ENCODE peak calls at places on chromosomes 13 and 19, in four cellular contexts. Q is Peyer's patch, K is EL, Z is HuH-7.5. G is an unnamed sample.

GRCh38 chr19:35790981-35791813 is 15.8 kb downstream of the ARHGAP33 start:
- DNase-seq in Q (no peak), K (no peak), Z (peak), G (no peak)

GRCh38 chr13:50236898-50237318 is 221.7 kb downstream of the KCNRG start:
- DNase-seq in Q (peak), K (no peak), Z (no peak), G (no peak)

GRCh38 chr19:15759962-15760565 is 22.3 kb downstream of the OR10H3 start:
- DNase-seq in Q (no peak), K (no peak), Z (no peak), G (peak)

GRCh38 chr13:52954838-52955237 is 73.8 kb upstream of the OLFM4 start:
- DNase-seq in Q (no peak), K (no peak), Z (no peak), G (no peak)

GRCh38 chr13:28658796-28659610 is at the start of gene POMP:
- DNase-seq in Q (peak), K (peak), Z (peak), G (peak)

GRCh38 chr19:46350029-46350757 is 3.3 kb downstream of the PPP5C start:
- DNase-seq in Q (peak), K (no peak), Z (no peak), G (peak)

GRCh38 chr19:14350302-14350701 is 30.9 kb upstream of the ADGRE5 start:
- DNase-seq in Q (no peak), K (no peak), Z (no peak), G (no peak)

GRCh38 chr19:57241181-57241580 is 749 bp downstream of the ZNF805 start:
- DNase-seq in Q (no peak), K (peak), Z (no peak), G (no peak)

GRCh38 chr19:58353717-58354477 is 605 bp upstream of the A1BG start:
- DNase-seq in Q (no peak), K (no peak), Z (peak), G (no peak)

GRCh38 chr13:106513025-106513424 is 22.4 kb downstream of the EFNB2 start:
- DNase-seq in Q (no peak), K (peak), Z (no peak), G (no peak)

GRCh38 chr13:59771272-59771671 is 392.5 kb downstream of the DIAPH3 start:
- DNase-seq in Q (no peak), K (peak), Z (no peak), G (no peak)

GRCh38 chr19:20472854-20473253 is 92.7 kb downstream of the ZNF737 start:
- DNase-seq in Q (no peak), K (no peak), Z (no peak), G (no peak)

G was measured in colonic mucosa.